ENCODE peak calls at places on chromosomes 7 and 10, in eight cellular contexts. O is naive thymus-derived CD4-positive, alpha-beta T cell; W is foreskin fibroblast; A is A549; D is brain microvascular endothelial cell; M is hepatocyte; U is small intestine; E is IMR-90. C is an unnamed sample.

GRCh38 chr7:132424821-132425739 is 151.2 kb downstream of the PLXNA4 start:
- DNase-seq in D (no peak), O (no peak), U (no peak), E (no peak), M (no peak), W (no peak), A (no peak), C (no peak)

GRCh38 chr10:77313066-77313750 is 324.4 kb downstream of the KCNMA1 start:
- DNase-seq in U (no peak), A (no peak), O (no peak), E (peak; percentile 35), W (peak; percentile 67), D (no peak), M (no peak), C (no peak)

GRCh38 chr7:138554674-138555073 is 94.6 kb downstream of the TRIM24 start:
- DNase-seq in M (no peak), O (no peak), U (no peak), W (no peak), A (no peak), D (no peak), E (no peak), C (no peak)

GRCh38 chr7:34928560-34928959 is 108.7 kb downstream of the DPY19L1 start:
- DNase-seq in O (no peak), U (no peak), E (no peak), M (no peak), A (no peak), D (no peak), W (no peak), C (no peak)

GRCh38 chr7:368651-369475 is 78.9 kb downstream of the FOXL3 start:
- DNase-seq in D (no peak), A (no peak), W (no peak), M (no peak), E (no peak), U (no peak), O (no peak), C (peak; percentile 4)

GRCh38 chr10:90318659-90319058 is 539.2 kb downstream of the HTR7 start:
- DNase-seq in D (no peak), M (no peak), E (no peak), O (no peak), A (no peak), U (no peak), W (no peak), C (no peak)

GRCh38 chr10:3331104-3331645 is 158.6 kb upstream of the PITRM1 start:
- DNase-seq in D (no peak), A (no peak), E (no peak), O (no peak), M (no peak), W (no peak), U (no peak), C (no peak)

GRCh38 chr10:69846252-69847000 is 44.7 kb downstream of the COL13A1 start:
- DNase-seq in E (peak; percentile 27), O (no peak), D (no peak), W (no peak), M (no peak), U (no peak), A (no peak), C (no peak)

GRCh38 chr7:135743907-135744789 is 4.5 kb downstream of the FAM180A start:
- DNase-seq in A (no peak), O (no peak), U (no peak), M (no peak), E (peak; percentile 75), D (no peak), W (peak; percentile 43), C (no peak)

GRCh38 chr10:2012209-2012608 is 274.9 kb upstream of the ADARB2 start:
- DNase-seq in O (no peak), M (no peak), A (no peak), U (no peak), D (no peak), E (no peak), W (no peak), C (no peak)

GRCh38 chr7:13874783-13875182 is 114.7 kb downstream of the ETV1 start:
- DNase-seq in A (no peak), O (no peak), E (peak; percentile 66), D (peak; percentile 23), W (peak; percentile 38), U (peak; percentile 1), M (no peak), C (no peak)

GRCh38 chr10:129545257-129545656 is 78.2 kb downstream of the MGMT start:
- DNase-seq in E (peak; percentile 49), O (no peak), D (peak; percentile 25), M (peak; percentile 43), A (peak; percentile 18), U (no peak), W (no peak), C (no peak)

GRCh38 chr10:73850205-73850604 is 24.1 kb downstream of the CAMK2G start:
- DNase-seq in U (no peak), D (no peak), O (no peak), W (no peak), M (no peak), E (no peak), A (no peak), C (no peak)

GRCh38 chr10:124560377-124560776 is 98.8 kb downstream of the LHPP start:
- DNase-seq in E (peak; percentile 62), W (peak; percentile 85), A (no peak), U (no peak), D (peak; percentile 71), O (no peak), M (peak; percentile 67), C (no peak)

GRCh38 chr10:132632091-132632561 is 94.5 kb downstream of the INPP5A start:
- DNase-seq in W (no peak), E (no peak), D (no peak), O (no peak), A (no peak), U (no peak), M (no peak), C (no peak)

GRCh38 chr7:81632418-81632817 is 137.4 kb downstream of the HGF start:
- DNase-seq in D (no peak), O (no peak), U (no peak), W (no peak), A (no peak), E (peak; percentile 37), M (no peak), C (no peak)

GRCh38 chr10:71710519-71710918 is 9.1 kb downstream of the C10orf105 start:
- DNase-seq in D (no peak), O (no peak), U (no peak), A (no peak), W (no peak), E (no peak), M (no peak), C (no peak)

GRCh38 chr7:28984631-28985030 is 26.5 kb upstream of the TRIL start:
- DNase-seq in A (no peak), E (peak; percentile 85), O (no peak), W (peak; percentile 83), D (peak; percentile 76), M (peak; percentile 60), U (no peak), C (peak; percentile 24)

GRCh38 chr7:70044064-70044463 is 445.8 kb downstream of the AUTS2 start:
- DNase-seq in U (peak; percentile 8), W (no peak), E (no peak), D (no peak), O (no peak), M (peak; percentile 45), A (no peak), C (peak; percentile 53)

GRCh38 chr7:69399038-69399800 is 199.1 kb upstream of the AUTS2 start:
- DNase-seq in U (no peak), A (no peak), O (no peak), D (peak; percentile 20), W (no peak), M (no peak), E (no peak), C (peak; percentile 64)

GRCh38 chr7:112022128-112022527 is 184.1 kb downstream of the DOCK4 start:
- DNase-seq in U (peak; percentile 79), M (peak; percentile 55), W (no peak), D (no peak), O (no peak), A (no peak), E (peak; percentile 6), C (no peak)

GRCh38 chr10:69335063-69335587 is 56.8 kb downstream of the HK1 start:
- DNase-seq in O (no peak), M (no peak), E (no peak), A (no peak), D (no peak), U (no peak), W (no peak), C (no peak)

GRCh38 chr10:79320785-79321493 is 26.3 kb upstream of the PPIF start:
- DNase-seq in D (peak; percentile 69), M (no peak), W (peak; percentile 96), U (no peak), E (peak; percentile 94), O (no peak), A (peak; percentile 83), C (no peak)

GRCh38 chr7:40888499-40888898 is 753.7 kb downstream of the SUGCT start:
- DNase-seq in E (no peak), O (no peak), M (no peak), W (no peak), U (peak; percentile 57), A (no peak), D (no peak), C (no peak)

GRCh38 chr10:27448926-27449325 is 55.2 kb upstream of the RAB18 start:
- DNase-seq in U (no peak), A (peak; percentile 17), E (peak; percentile 68), W (peak; percentile 8), O (no peak), M (no peak), D (peak; percentile 47), C (no peak)

GRCh38 chr7:125255793-125256192 is 326.2 kb upstream of the POT1 start:
- DNase-seq in D (no peak), A (no peak), E (no peak), U (no peak), O (no peak), W (no peak), M (no peak), C (no peak)
- H3K4me3 ChIP-seq in D (no peak overlapping the region), A (no peak overlapping the region), E (no peak overlapping the region), U (no peak overlapping the region), O (no peak overlapping the region), W (no peak overlapping the region), M (no peak overlapping the region), C (no peak overlapping the region)

DNA sequence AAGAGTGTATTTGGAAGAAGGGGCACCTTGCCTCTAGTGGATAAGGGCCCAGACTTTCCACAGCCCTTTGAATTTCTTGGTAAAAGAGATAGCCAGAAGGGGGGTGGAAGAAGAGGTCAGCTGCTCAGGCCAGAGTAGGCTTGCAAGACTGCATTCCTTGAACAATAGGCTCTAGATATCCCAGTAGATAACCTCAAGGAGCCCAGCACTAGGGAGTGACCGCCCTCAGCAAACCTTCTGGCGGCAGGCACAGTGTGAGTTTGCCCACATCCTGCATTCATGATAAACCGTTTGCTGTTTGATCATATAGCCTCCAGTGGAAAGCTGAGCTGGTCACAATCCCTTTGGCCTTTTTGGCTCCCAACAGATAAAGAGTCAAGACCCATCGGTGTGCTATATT is 70.5 kb downstream of the NPY start:
- DNase-seq in D (no peak), A (no peak), M (no peak), O (no peak), U (no peak), W (no peak), E (no peak), C (no peak)
- H3K4me3 ChIP-seq in D (no peak overlapping the region), A (no peak overlapping the region), M (no peak overlapping the region), O (no peak overlapping the region), U (no peak overlapping the region), W (no peak overlapping the region), E (no peak overlapping the region), C (no peak overlapping the region)

GRCh38 chr7:45157653-45158401 is at the start of gene RAMP3:
- DNase-seq in M (no peak), W (no peak), D (no peak), E (no peak), A (no peak), U (no peak), O (no peak), C (no peak)
- H3K4me3 ChIP-seq in M (no peak within 1 kb of the TSS), W (no peak within 1 kb of the TSS), D (no peak within 1 kb of the TSS), E (no peak within 1 kb of the TSS), A (peak within 1 kb of the TSS; percentile 20), U (no peak within 1 kb of the TSS), O (no peak within 1 kb of the TSS), C (no peak within 1 kb of the TSS)

GRCh38 chr10:81875680-81876252 is 772 bp downstream of the NRG3 start:
- DNase-seq in W (no peak), D (no peak), A (no peak), M (peak; percentile 5), O (no peak), E (no peak), U (no peak), C (peak; percentile 8)
- H3K4me3 ChIP-seq in W (no peak overlapping the region), D (peak overlapping the region; percentile 50), A (no peak overlapping the region), M (no peak overlapping the region), O (no peak overlapping the region), E (no peak overlapping the region), U (no peak overlapping the region), C (no peak overlapping the region)